ENCODE peak calls at places on chromosomes 4 and X, in nine cellular contexts. G is ascending aorta, I is foreskin fibroblast, S is adrenal gland, Q is cardiac muscle cell, J is prostate gland, A is nephron progenitor cell, K is astrocyte of the spinal cord, D is tibial nerve. P is an unnamed sample.
A peak's percentile ranks its signal among the peaks of the same experiment; 100 is the strongest.

GRCh38 chr4:41437264-41437566 is 100.7 kb upstream of the LIMCH1 start:
- DNase-seq in G (no peak), I (no peak), S (no peak), Q (no peak), J (no peak), A (peak; percentile 58), K (no peak), D (no peak), P (no peak)

GRCh38 chr4:84258905-84259830 is 239.9 kb downstream of the NKX6-1 start:
- DNase-seq in G (no peak), I (peak; percentile 10), S (no peak), Q (peak; percentile 21), J (no peak), A (no peak), K (peak; percentile 34), D (no peak), P (no peak)

GRCh38 chrX:40105016-40105790 is 7.4 kb upstream of the BCOR start:
- DNase-seq in G (no peak), I (peak; percentile 58), S (peak; percentile 52), Q (peak; percentile 28), J (peak; percentile 7), A (no peak), K (no peak), D (no peak), P (peak; percentile 35)

GRCh38 chr4:5893013-5893580 is at the start of gene CRMP1:
- DNase-seq in G (no peak), I (peak; percentile 45), S (no peak), Q (peak; percentile 19), J (no peak), A (peak; percentile 85), K (no peak), D (no peak), P (no peak)

GRCh38 chrX:123256378-123256777 is 72.3 kb downstream of the GRIA3 start:
- DNase-seq in G (no peak), I (no peak), S (no peak), Q (no peak), J (no peak), A (no peak), K (no peak), D (no peak), P (no peak)

GRCh38 chrX:111363741-111364140 is 48.3 kb downstream of the DCX start:
- DNase-seq in G (no peak), I (no peak), S (no peak), Q (no peak), J (no peak), A (no peak), K (no peak), D (no peak), P (no peak)

GRCh38 chr4:2281575-2282343 is 19.9 kb upstream of the MXD4 start:
- DNase-seq in G (no peak), I (no peak), S (no peak), Q (no peak), J (no peak), A (no peak), K (no peak), D (no peak), P (no peak)

GRCh38 chr4:31236635-31237173 is 516.5 kb downstream of the PCDH7 start:
- DNase-seq in G (no peak), I (no peak), S (no peak), Q (no peak), J (no peak), A (no peak), K (peak; percentile 33), D (no peak), P (no peak)

GRCh38 chr4:150308824-150309472 is 230.7 kb downstream of the DCLK2 start:
- DNase-seq in G (no peak), I (peak; percentile 74), S (no peak), Q (peak; percentile 28), J (no peak), A (no peak), K (peak; percentile 61), D (no peak), P (no peak)

GRCh38 chrX:68827848-68828562 is 816 bp upstream of the EFNB1 start:
- DNase-seq in G (peak; percentile 45), I (peak; percentile 83), S (peak; percentile 78), Q (peak; percentile 89), J (peak; percentile 74), A (peak; percentile 87), K (peak; percentile 81), D (peak; percentile 89), P (peak; percentile 76)
- TF ChIP-seq CTCF in G (peak; percentile 89), I (peak; percentile 73), S (peak; percentile 85), Q (peak; percentile 81), J (peak; percentile 93), A (peak; percentile 77), K (peak; percentile 85), D (peak; percentile 93), P (peak; percentile 89)

DNA sequence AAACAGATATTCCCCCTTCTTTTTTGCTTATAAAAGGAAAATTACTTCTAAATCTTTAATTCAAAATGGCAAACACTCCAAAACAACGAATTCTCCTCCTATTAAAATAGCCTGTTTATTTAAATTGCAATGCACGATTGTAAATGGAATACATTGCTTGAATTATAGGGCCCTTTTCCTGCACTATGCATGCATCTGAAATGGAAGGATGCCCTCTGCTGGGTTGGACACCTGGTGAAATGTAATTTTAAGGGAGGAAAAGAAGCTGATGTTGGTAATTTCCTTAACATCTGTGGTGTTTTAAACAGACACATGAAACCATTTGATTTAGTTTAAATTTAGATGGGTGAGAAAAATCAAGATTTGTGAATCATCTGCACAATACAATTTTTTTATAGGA is 72.8 kb downstream of the GRXCR1 start:
- DNase-seq in G (no peak), I (no peak), S (no peak), Q (no peak), J (no peak), A (no peak), K (no peak), D (no peak), P (no peak)
- TF ChIP-seq CTCF in G (no peak), I (no peak), S (no peak), Q (no peak), J (peak; percentile 42), A (no peak), K (no peak), D (no peak), P (no peak)

GRCh38 chr4:139606600-139607301 is 50.7 kb upstream of the SETD7 start:
- DNase-seq in G (no peak), I (peak; percentile 74), S (no peak), Q (peak; percentile 49), J (no peak), A (no peak), K (peak; percentile 60), D (peak; percentile 19), P (no peak)
- TF ChIP-seq CTCF in G (peak; percentile 13), I (no peak), S (no peak), Q (no peak), J (no peak), A (no peak), K (no peak), D (peak; percentile 22), P (no peak)

GRCh38 chrX:93591398-93591797 is 82.0 kb downstream of the NAP1L3 start:
- DNase-seq in G (no peak), I (no peak), S (no peak), Q (no peak), J (no peak), A (no peak), K (no peak), D (no peak), P (no peak)
- TF ChIP-seq CTCF in G (no peak), I (no peak), S (no peak), Q (no peak), J (no peak), A (no peak), K (no peak), D (no peak), P (no peak)

GRCh38 chr4:138522366-138522765 is 280.2 kb upstream of the SLC7A11 start:
- DNase-seq in G (no peak), I (peak; percentile 60), S (no peak), Q (peak; percentile 45), J (no peak), A (no peak), K (peak; percentile 25), D (no peak), P (no peak)
- TF ChIP-seq CTCF in G (no peak), I (peak; percentile 42), S (no peak), Q (peak; percentile 54), J (peak; percentile 11), A (no peak), K (peak; percentile 46), D (no peak), P (no peak)

GRCh38 chrX:31280580-31280979 is 208.7 kb upstream of the FTHL17 start:
- DNase-seq in G (no peak), I (no peak), S (no peak), Q (no peak), J (no peak), A (no peak), K (no peak), D (no peak), P (no peak)

DNA sequence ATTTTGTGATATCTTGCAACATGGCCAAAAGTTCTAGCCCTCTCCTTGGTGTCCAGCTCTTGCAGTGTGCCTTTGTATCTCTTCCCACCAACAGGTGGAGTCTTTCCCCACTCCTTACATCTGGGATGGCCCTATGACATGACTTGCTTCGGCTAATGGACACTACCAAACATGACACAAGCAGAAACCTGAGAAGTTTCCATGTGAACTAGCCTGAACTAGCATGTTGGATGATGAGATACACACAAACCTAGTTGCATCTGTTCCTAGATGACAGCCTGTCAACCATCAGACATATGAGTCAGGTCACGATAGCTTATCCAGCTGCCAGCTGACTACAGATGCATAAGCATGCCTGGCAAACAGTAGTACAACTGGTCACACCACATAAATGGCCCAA is 207.5 kb upstream of the FTHL17 start:
- DNase-seq in G (no peak), I (peak; percentile 9), S (no peak), Q (peak; percentile 42), J (no peak), A (no peak), K (no peak), D (no peak), P (no peak)
- TF ChIP-seq CTCF in G (no peak), I (no peak), S (peak; percentile 9), Q (peak; percentile 36), J (no peak), A (peak; percentile 15), K (peak; percentile 27), D (no peak), P (no peak)

GRCh38 chr4:8274772-8275241 is 5.3 kb downstream of the HTRA3 start:
- DNase-seq in G (peak; percentile 52), I (peak; percentile 99), S (peak; percentile 61), Q (peak; percentile 92), J (peak; percentile 71), A (peak; percentile 84), K (peak; percentile 93), D (peak; percentile 83), P (peak; percentile 65)
- TF ChIP-seq CTCF in G (peak; percentile 75), I (peak; percentile 73), S (no peak), Q (peak; percentile 53), J (peak; percentile 33), A (no peak), K (peak; percentile 77), D (peak; percentile 14), P (no peak)

GRCh38 chrX:28178206-28178605 is 197.0 kb upstream of the DCAF8L1 start:
- DNase-seq in G (no peak), I (no peak), S (no peak), Q (no peak), J (no peak), A (no peak), K (no peak), D (no peak), P (no peak)

GRCh38 chrX:28177202-28177601 is 196.0 kb upstream of the DCAF8L1 start:
- DNase-seq in G (no peak), I (no peak), S (no peak), Q (no peak), J (no peak), A (no peak), K (no peak), D (no peak), P (no peak)
- TF ChIP-seq CTCF in G (no peak), I (no peak), S (no peak), Q (peak; percentile 18), J (no peak), A (peak; percentile 50), K (peak; percentile 35), D (no peak), P (peak; percentile 40)

GRCh38 chr4:71184195-71184781 is 154.5 kb upstream of the SLC4A4 start:
- DNase-seq in G (no peak), I (peak; percentile 58), S (peak; percentile 33), Q (peak; percentile 70), J (peak; percentile 60), A (peak; percentile 35), K (peak; percentile 65), D (peak; percentile 79), P (peak; percentile 86)
- TF ChIP-seq CTCF in G (peak; percentile 65), I (peak; percentile 61), S (peak; percentile 59), Q (peak; percentile 68), J (peak; percentile 69), A (peak; percentile 67), K (peak; percentile 68), D (peak; percentile 51), P (peak; percentile 17)

P was measured in Peyer's patch.